ENCODE peak calls at places on chromosomes 3 and 15, in five cellular contexts. H is endodermal cell, W is spleen, S is GM06990, P is MCF 10A. X is an unnamed sample.

GRCh38 chr15:100098705-100099104 is 243.1 kb downstream of the ADAMTS17 start:
- DNase-seq in H (peak; percentile 14), W (no peak), S (no peak), P (no peak), X (no peak)

GRCh38 chr15:98889930-98890695 is 117.5 kb downstream of the PGPEP1L start:
- DNase-seq in H (no peak), W (no peak), S (no peak), P (peak; percentile 59), X (no peak)

GRCh38 chr15:74291101-74292071 is 55.3 kb downstream of the CCDC33 start:
- DNase-seq in H (peak; percentile 99), W (peak; percentile 86), S (peak; percentile 69), P (peak; percentile 69), X (no peak)

GRCh38 chr15:62899090-62899493 is 143.5 kb upstream of the TPM1 start:
- DNase-seq in H (no peak), W (no peak), S (no peak), P (peak; percentile 61), X (no peak)

GRCh38 chr3:11558461-11558903 is 85.2 kb downstream of the VGLL4 start:
- DNase-seq in H (peak; percentile 43), W (peak; percentile 64), S (no peak), P (no peak), X (no peak)

GRCh38 chr15:73628976-73629854 is 4.0 kb downstream of the NPTN start:
- DNase-seq in H (no peak), W (no peak), S (no peak), P (peak; percentile 49), X (no peak)

GRCh38 chr3:143348486-143349327 is 229.1 kb downstream of the CHST2 start:
- DNase-seq in H (no peak), W (no peak), S (peak; percentile 18), P (no peak), X (no peak)

GRCh38 chr15:58019503-58020376 is 45.8 kb downstream of the ALDH1A2 start:
- DNase-seq in H (no peak), W (no peak), S (no peak), P (peak; percentile 32), X (no peak)

GRCh38 chr3:4828279-4829030 is 150.8 kb upstream of the BHLHE40 start:
- DNase-seq in H (no peak), W (no peak), S (no peak), P (peak; percentile 68), X (no peak)

GRCh38 chr15:68483165-68483564 is 51.2 kb upstream of the ITGA11 start:
- DNase-seq in H (no peak), W (no peak), S (no peak), P (no peak), X (no peak)

GRCh38 chr3:172447611-172448579 is at the start of gene GHSR:
- DNase-seq in H (peak; percentile 55), W (no peak), S (no peak), P (no peak), X (peak; percentile 85)

GRCh38 chr15:39594764-39595620 is 14.1 kb downstream of the THBS1 start:
- DNase-seq in H (no peak), W (no peak), S (no peak), P (no peak), X (no peak)

GRCh38 chr3:53255360-53255774 is 455 bp downstream of the TKT start:
- DNase-seq in H (no peak), W (peak; percentile 92), S (peak; percentile 74), P (no peak), X (no peak)

GRCh38 chr3:49476563-49476962 is 6.5 kb downstream of the DAG1 start:
- DNase-seq in H (no peak), W (no peak), S (peak; percentile 35), P (no peak), X (no peak)

GRCh38 chr3:179887566-179887965 is 149.2 kb downstream of the PEX5L start:
- DNase-seq in H (no peak), W (no peak), S (no peak), P (no peak), X (no peak)

GRCh38 chr15:63379492-63380150 is 2.0 kb downstream of the CA12 start:
- DNase-seq in H (no peak), W (peak; percentile 32), S (no peak), P (peak; percentile 30), X (no peak)

GRCh38 chr15:69810441-69811071 is 287.2 kb downstream of the TLE3 start:
- DNase-seq in H (no peak), W (no peak), S (no peak), P (no peak), X (no peak)

GRCh38 chr3:137988152-137988551 is 21.8 kb upstream of the CLDN18 start:
- DNase-seq in H (no peak), W (no peak), S (peak; percentile 47), P (no peak), X (no peak)

GRCh38 chr15:73010154-73011152 is 41.8 kb upstream of the NEO1 start:
- DNase-seq in H (no peak), W (no peak), S (no peak), P (no peak), X (no peak)

GRCh38 chr3:193585530-193585929 is 7.5 kb upstream of the OPA1 start:
- DNase-seq in H (no peak), W (no peak), S (no peak), P (no peak), X (no peak)

GRCh38 chr3:193586526-193586925 is 6.5 kb upstream of the OPA1 start:
- DNase-seq in H (no peak), W (no peak), S (no peak), P (no peak), X (no peak)

GRCh38 chr3:193589616-193590015 is 3.4 kb upstream of the OPA1 start:
- DNase-seq in H (no peak), W (no peak), S (no peak), P (no peak), X (no peak)

GRCh38 chr3:193590088-193590856 is 2.7 kb upstream of the OPA1 start:
- DNase-seq in H (no peak), W (no peak), S (no peak), P (peak; percentile 82), X (no peak)

DNA sequence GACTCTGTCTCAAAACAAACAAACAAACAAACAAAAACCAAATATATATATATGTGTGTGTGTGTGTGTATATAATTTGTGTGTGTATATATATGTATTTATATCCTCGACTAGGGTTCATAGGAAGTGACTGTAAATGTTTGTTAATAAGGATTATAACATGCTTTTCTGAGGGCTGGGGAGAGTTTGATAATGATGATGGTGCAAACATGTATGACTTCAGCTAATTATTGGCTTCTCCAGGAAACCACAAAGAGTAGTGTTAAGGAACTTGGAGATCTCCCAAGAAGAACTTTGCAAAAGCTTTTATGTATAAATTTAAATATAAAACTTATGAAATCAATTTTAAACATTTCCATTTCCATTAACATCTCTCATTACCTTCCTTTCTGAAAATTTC is 3.9 kb upstream of the OPA1 start:
- DNase-seq in H (no peak), W (no peak), S (no peak), P (no peak), X (no peak)
- TF ChIP-seq CTCF in H (no peak), W (no peak), S (no peak), P (no peak), X (no peak)

DNA sequence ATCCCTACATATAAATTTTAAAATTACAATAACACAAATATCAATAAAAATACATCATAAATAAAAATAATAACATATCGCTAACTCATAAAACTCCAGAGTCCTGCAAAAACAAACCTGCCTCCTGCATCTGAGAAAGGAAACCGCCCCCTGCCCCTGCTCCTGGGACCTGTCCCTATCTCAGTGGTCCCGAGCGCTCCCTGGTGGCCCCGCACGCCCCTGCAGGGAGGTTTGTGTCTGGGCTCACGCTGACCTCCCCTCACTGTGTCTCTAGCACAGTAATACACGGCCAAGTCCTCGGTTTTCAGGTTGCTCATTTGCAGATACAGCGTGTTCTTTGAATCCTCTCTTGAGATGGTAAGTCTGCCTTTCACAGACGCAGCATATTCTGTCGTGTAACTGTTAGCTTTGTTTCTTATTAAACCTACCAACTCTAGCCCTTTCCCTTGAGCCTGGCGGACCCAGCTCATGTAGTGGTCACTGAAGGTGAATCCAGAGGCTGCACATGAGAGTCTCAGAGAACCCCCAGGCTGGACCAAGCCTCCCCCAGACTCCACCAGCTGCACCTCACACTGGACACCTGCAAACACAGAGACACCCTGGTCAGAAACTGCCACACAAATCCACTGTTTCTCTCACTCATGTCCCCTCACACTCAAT is 554.1 kb downstream of the GOLGA6L6 start:
- DNase-seq in H (peak; percentile 72), W (no peak), S (no peak), P (no peak), X (peak; percentile 71)
- TF ChIP-seq CTCF in H (peak; percentile 40), W (no peak), S (peak; percentile 4), P (peak; percentile 53), X (no peak)

DNA sequence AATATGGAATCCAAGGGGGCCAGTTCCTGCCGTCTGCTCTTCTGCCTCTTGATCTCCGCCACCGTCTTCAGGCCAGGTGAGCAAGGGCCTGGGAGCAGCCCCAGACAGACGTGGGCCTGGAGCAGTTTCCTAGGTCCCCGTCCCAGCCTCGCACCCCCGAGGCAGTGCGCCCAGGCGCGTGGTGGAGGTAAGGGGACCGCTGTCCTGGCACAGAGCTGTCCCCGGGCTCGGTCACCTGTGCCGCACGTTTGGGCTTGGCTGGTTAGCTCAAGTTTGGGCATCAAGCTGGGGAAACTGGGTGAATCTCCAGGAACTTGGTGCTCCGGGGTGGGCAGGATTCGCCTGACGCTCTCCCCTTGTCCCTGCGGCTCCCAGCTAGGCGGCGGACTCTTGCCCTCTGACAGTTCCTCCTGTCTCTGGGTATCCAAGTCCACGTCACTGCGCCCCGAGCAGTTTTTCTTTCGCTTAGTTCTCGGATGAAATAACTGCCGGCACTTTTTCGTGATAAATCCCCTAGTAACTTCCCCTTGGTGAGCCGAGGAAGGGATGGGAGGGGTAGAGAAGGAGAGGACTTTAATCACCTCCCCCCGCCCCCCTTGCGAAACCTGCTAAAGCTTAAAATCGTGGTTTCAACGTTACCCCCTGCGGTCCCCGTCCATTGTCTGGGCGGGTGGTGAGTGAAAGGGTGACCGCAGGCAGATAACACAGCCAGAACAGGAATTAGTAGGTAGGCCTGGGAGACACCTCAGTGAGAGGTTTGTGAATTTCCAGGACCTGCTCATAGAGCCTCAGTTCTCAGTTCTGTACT is 901 bp downstream of the ALCAM start:
- DNase-seq in H (peak; percentile 90), W (peak; percentile 92), S (peak; percentile 88), P (peak; percentile 82), X (peak; percentile 90)
- TF ChIP-seq CTCF in H (no peak), W (no peak), S (no peak), P (no peak), X (no peak)

DNA sequence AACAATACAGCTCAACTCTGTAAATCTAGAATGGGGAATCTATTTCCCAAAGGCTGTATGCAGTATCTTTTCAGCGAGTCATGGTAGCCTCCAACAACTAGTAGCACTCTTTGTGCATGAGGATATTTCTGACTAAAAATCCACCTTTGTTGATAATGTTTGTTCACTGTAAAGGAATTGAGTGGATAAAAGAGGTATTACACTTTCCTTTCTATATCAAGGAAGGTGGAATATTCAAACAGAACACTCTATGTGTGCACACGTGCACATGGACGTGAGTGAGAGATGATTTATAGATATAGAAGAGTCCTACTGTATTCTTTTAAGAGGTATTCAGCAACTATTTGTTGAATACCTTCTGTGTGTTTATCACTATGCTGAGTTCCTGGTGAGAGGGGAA is 68.2 kb downstream of the CMSS1 start:
- DNase-seq in H (no peak), W (no peak), S (no peak), P (no peak), X (no peak)
- TF ChIP-seq CTCF in H (peak; percentile 15), W (no peak), S (no peak), P (no peak), X (no peak)